ENCODE peak calls at places on chromosomes 7 and 10, in six cellular contexts. V is GM12878, T is HepG2, E is HCT116, Q is K562, W is H1. A is an unnamed sample.

GRCh38 chr7:44305564-44306507 is 19.6 kb downstream of the CAMK2B start:
- DNase-seq in V (no peak), T (no peak), E (no peak), Q (peak; percentile 6), W (peak; percentile 32), A (no peak)

GRCh38 chr10:35580421-35580770 is 24.7 kb upstream of the GJD4 start:
- DNase-seq in V (no peak), T (no peak), E (no peak), Q (no peak), W (no peak), A (no peak)

GRCh38 chr7:24406053-24406561 is 122.1 kb downstream of the NPY start:
- DNase-seq in V (no peak), T (no peak), E (no peak), Q (no peak), W (no peak), A (no peak)

GRCh38 chr10:1788401-1788800 is 51.1 kb upstream of the ADARB2 start:
- DNase-seq in V (no peak), T (no peak), E (no peak), Q (no peak), W (no peak), A (no peak)

GRCh38 chr10:14837003-14837755 is 658 bp downstream of the CDNF start:
- DNase-seq in V (no peak), T (peak; percentile 6), E (no peak), Q (no peak), W (no peak), A (no peak)

GRCh38 chr10:64486149-64486548 is 964.9 kb downstream of the REEP3 start:
- DNase-seq in V (no peak), T (no peak), E (no peak), Q (no peak), W (no peak), A (no peak)

GRCh38 chr10:98272245-98272644 is 4.3 kb upstream of the LOXL4 start:
- DNase-seq in V (no peak), T (no peak), E (no peak), Q (no peak), W (no peak), A (no peak)

GRCh38 chr7:110987130-110987693 is 103.7 kb upstream of the LRRN3 start:
- DNase-seq in V (no peak), T (no peak), E (no peak), Q (no peak), W (no peak), A (no peak)

GRCh38 chr10:49398000-49398861 is 2.3 kb upstream of the DRGX start:
- DNase-seq in V (no peak), T (no peak), E (no peak), Q (peak; percentile 88), W (peak; percentile 88), A (peak; percentile 39)

GRCh38 chr10:60816624-60817023 is 38.3 kb downstream of the CDK1 start:
- DNase-seq in V (peak; percentile 26), T (peak; percentile 71), E (peak; percentile 64), Q (peak; percentile 89), W (no peak), A (peak; percentile 51)

GRCh38 chr10:98323221-98324164 is 55.5 kb upstream of the LOXL4 start:
- DNase-seq in V (no peak), T (peak; percentile 20), E (peak; percentile 83), Q (peak; percentile 72), W (no peak), A (no peak)

GRCh38 chr10:123854498-123854897 is 37.1 kb downstream of the CPXM2 start:
- DNase-seq in V (no peak), T (no peak), E (no peak), Q (no peak), W (no peak), A (no peak)

GRCh38 chr10:6580279-6581029 is 378 bp upstream of the PRKCQ start:
- DNase-seq in V (no peak), T (peak; percentile 53), E (peak; percentile 22), Q (peak; percentile 92), W (peak; percentile 92), A (no peak)

GRCh38 chr10:75955953-75956352 is 524.5 kb downstream of the LRMDA start:
- DNase-seq in V (no peak), T (no peak), E (no peak), Q (no peak), W (no peak), A (no peak)

GRCh38 chr10:117222552-117223412 is 18.1 kb upstream of the SLC18A2 start:
- DNase-seq in V (no peak), T (no peak), E (no peak), Q (no peak), W (no peak), A (peak; percentile 64)

GRCh38 chr10:89458760-89459159 is 44.4 kb downstream of the IFIT5 start:
- DNase-seq in V (no peak), T (no peak), E (no peak), Q (no peak), W (no peak), A (no peak)

GRCh38 chr10:5692476-5693358 is 8.1 kb downstream of the TASOR2 start:
- DNase-seq in V (peak; percentile 32), T (peak; percentile 82), E (no peak), Q (peak; percentile 79), W (peak; percentile 78), A (no peak)

GRCh38 chr10:4260483-4260882 is 475.5 kb upstream of the KLF6 start:
- DNase-seq in V (no peak), T (no peak), E (no peak), Q (no peak), W (no peak), A (no peak)

GRCh38 chr7:151732292-151732691 is 144.6 kb downstream of the PRKAG2 start:
- DNase-seq in V (no peak), T (no peak), E (no peak), Q (no peak), W (no peak), A (no peak)

GRCh38 chr7:51067757-51068156 is 248.9 kb downstream of the COBL start:
- DNase-seq in V (no peak), T (peak; percentile 53), E (peak; percentile 35), Q (peak; percentile 30), W (peak; percentile 84), A (peak; percentile 88)

GRCh38 chr10:113273877-113274829 is 278.7 kb upstream of the HABP2 start:
- DNase-seq in V (no peak), T (no peak), E (no peak), Q (no peak), W (no peak), A (no peak)

GRCh38 chr7:137331378-137331777 is 12.2 kb downstream of the PTN start:
- DNase-seq in V (no peak), T (no peak), E (no peak), Q (no peak), W (no peak), A (no peak)

GRCh38 chr7:33868151-33868550 is 37.2 kb upstream of the BMPER start:
- DNase-seq in V (no peak), T (no peak), E (no peak), Q (no peak), W (no peak), A (no peak)

GRCh38 chr7:130492519-130493274 is 812 bp downstream of the MEST start:
- DNase-seq in V (no peak), T (no peak), E (no peak), Q (no peak), W (no peak), A (no peak)

GRCh38 chr7:90530263-90530662 is 60.8 kb downstream of the PTTG1IP2 start:
- DNase-seq in V (no peak), T (no peak), E (no peak), Q (no peak), W (no peak), A (no peak)

GRCh38 chr10:90125966-90126600 is 424.7 kb downstream of the KIF20B start:
- DNase-seq in V (no peak), T (no peak), E (no peak), Q (no peak), W (no peak), A (no peak)

GRCh38 chr7:102933763-102934162 is 21.0 kb downstream of the LRRC17 start:
- DNase-seq in V (no peak), T (no peak), E (no peak), Q (no peak), W (peak; percentile 60), A (no peak)

GRCh38 chr7:42224391-42225003 is 12.5 kb downstream of the GLI3 start:
- DNase-seq in V (no peak), T (no peak), E (no peak), Q (no peak), W (peak; percentile 64), A (no peak)

GRCh38 chr7:140054751-140055150 is 8.0 kb downstream of the PARP12 start:
- DNase-seq in V (no peak), T (no peak), E (no peak), Q (no peak), W (no peak), A (no peak)
- TF ChIP-seq ZNF274 in V (no peak), T (no peak), E (no peak), Q (no peak), W (no peak), A (no peak)

DNA sequence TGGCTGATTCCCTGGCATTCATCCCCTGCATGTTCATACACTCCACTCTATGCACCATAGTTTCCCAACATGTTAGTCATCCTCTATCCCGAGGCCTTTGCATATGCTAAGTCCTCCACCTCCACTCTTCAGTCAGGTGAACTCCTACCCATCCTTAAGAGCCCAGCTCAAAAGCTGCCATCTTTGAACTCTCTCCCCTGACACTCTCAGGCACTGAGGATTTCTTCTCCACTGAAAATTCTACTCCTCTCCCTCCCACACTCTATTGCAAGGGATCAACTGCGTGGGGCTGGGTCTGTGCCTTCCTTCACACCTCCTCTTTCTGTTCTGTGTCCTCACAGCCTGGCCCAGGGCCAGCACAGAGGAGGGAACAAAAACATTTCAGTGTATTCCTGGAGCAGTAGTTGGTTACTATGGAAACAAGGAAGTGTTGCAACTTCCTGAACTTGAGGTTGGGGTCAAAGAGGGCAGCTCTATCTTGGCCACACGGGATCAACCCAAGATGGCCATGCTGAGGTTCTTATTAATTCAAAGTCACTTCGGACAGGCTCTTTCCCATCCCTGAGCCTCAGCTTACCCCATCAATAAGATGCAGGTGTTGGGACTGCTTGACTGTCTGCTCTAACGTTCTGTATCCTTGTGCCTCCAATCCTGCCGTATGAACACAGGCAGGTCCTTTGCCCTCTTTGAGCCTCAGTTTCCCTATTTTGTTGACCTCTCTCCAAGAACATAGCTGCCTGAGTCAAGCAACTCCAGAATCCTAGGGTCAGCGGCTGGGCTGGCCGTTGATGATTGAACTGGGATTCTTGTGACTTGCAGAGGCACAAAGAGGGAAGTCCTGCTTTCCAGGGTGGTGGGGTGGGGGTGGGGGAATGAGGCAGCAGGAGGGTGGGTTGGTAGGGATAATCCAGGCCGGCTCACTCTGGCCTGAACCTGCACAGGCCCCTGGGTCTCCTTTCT is 15.5 kb downstream of the ZMIZ1 start:
- DNase-seq in V (no peak), T (peak; percentile 93), E (no peak), Q (peak; percentile 74), W (no peak), A (no peak)
- H3K4me1 ChIP-seq in V (peaks cover 22% of the 10 kb centered on the region), T (peaks cover 100% of the 10 kb centered on the region), E (peaks cover 43% of the 10 kb centered on the region), Q (peaks cover 73% of the 10 kb centered on the region), W (peaks cover 21% of the 10 kb centered on the region), A (peaks cover 50% of the 10 kb centered on the region)

DNA sequence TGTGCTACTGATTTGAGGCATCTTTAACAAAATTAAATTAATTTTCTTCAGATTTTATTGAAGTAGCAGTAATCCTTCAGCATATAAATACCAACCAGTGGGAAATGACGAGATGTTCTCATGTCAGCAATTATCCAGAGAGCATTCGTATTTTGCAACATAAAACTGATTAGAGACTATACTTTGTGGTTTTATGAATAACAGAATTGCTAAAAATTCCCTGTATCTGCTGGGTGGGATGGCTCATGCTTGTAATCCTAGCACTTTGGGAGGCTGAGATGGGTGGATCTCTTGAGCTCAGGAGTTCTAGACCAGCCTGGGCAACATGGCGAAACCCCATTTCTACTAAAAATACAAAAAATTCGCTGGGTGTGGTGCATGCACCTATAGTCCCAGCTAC is 56.9 kb downstream of the ATAD1 start:
- DNase-seq in V (no peak), T (no peak), E (no peak), Q (no peak), W (no peak), A (no peak)
- TF ChIP-seq ZNF274 in V (no peak), T (no peak), E (no peak), Q (no peak), W (no peak), A (no peak)

GRCh38 chr7:92621641-92622429 is 31.6 kb upstream of the FAM133B start:
- DNase-seq in V (peak; percentile 38), T (no peak), E (no peak), Q (no peak), W (no peak), A (no peak)
- H3K4me1 ChIP-seq in V (peaks cover 16% of the 10 kb centered on the region), T (no peaks in the 10 kb centered on the region), E (peaks cover 3% of the 10 kb centered on the region), Q (peaks cover 3% of the 10 kb centered on the region), W (no peaks in the 10 kb centered on the region), A (peaks cover 3% of the 10 kb centered on the region)